ENCODE peak calls at places on chromosomes 2 and 18, in nine cellular contexts. M is AG09309, B is cardiac fibroblast, C is frontal cortex, H is SW 1271, K is psoas muscle, V is astrocyte of the cerebellum, A is body of pancreas, G is fibroblast of gingiva. D is an unnamed sample.

GRCh38 chr2:29803541-29803940 is 117.8 kb downstream of the ALK start:
- DNase-seq in V (no peak), A (no peak), K (no peak), G (no peak), B (no peak), C (no peak), H (no peak), M (no peak), D (no peak)

GRCh38 chr2:67997528-67998267 is 65.1 kb downstream of the C1D start:
- DNase-seq in M (peak), B (peak), G (no peak), K (no peak), C (no peak), V (no peak), A (no peak), H (peak), D (peak)

GRCh38 chr2:176188969-176189665 is 649 bp downstream of the HOXD1 start:
- DNase-seq in G (no peak), C (no peak), B (no peak), K (no peak), H (no peak), M (no peak), A (no peak), V (no peak), D (no peak)

GRCh38 chr2:216299588-216299987 is 72.7 kb downstream of the MARCHF4 start:
- DNase-seq in G (peak), V (no peak), K (no peak), A (no peak), B (peak), H (no peak), C (no peak), M (no peak), D (peak)

GRCh38 chr2:39667142-39667880 is 1.6 kb downstream of the TMEM178A start:
- DNase-seq in V (no peak), B (no peak), C (no peak), M (no peak), G (no peak), K (no peak), H (no peak), A (no peak), D (no peak)

GRCh38 chr2:2542966-2543555 is 212.0 kb upstream of the MYT1L start:
- DNase-seq in V (no peak), K (no peak), A (no peak), G (no peak), B (no peak), C (no peak), M (no peak), H (no peak), D (no peak)

GRCh38 chr18:71849407-71849806 is 694.7 kb downstream of the CBLN2 start:
- DNase-seq in C (no peak), V (no peak), K (peak), H (no peak), A (no peak), M (no peak), B (no peak), G (no peak), D (no peak)

GRCh38 chr18:63271881-63272299 is 47.7 kb downstream of the BCL2 start:
- DNase-seq in C (no peak), K (peak), M (no peak), G (no peak), A (peak), V (no peak), H (no peak), B (no peak), D (no peak)

GRCh38 chr2:25585189-25585588 is 88.2 kb downstream of the DTNB start:
- DNase-seq in M (no peak), A (no peak), C (no peak), V (no peak), G (no peak), B (no peak), H (no peak), K (no peak), D (no peak)

GRCh38 chr2:168097431-168097830 is 150.0 kb downstream of the STK39 start:
- DNase-seq in A (no peak), M (no peak), H (no peak), V (no peak), B (no peak), G (no peak), K (no peak), C (no peak), D (no peak)

GRCh38 chr18:63070750-63071502 is 248.6 kb downstream of the BCL2 start:
- DNase-seq in K (no peak), B (no peak), M (no peak), V (no peak), G (no peak), H (no peak), A (no peak), C (no peak), D (no peak)

GRCh38 chr18:10559566-10560456 is 34.0 kb downstream of the NAPG start:
- DNase-seq in H (no peak), C (no peak), M (no peak), G (no peak), B (no peak), K (no peak), A (no peak), V (no peak), D (no peak)

GRCh38 chr18:49024408-49024807 is 73.6 kb upstream of the SMAD7 start:
- DNase-seq in C (no peak), V (no peak), H (no peak), K (peak), M (no peak), A (no peak), G (no peak), B (no peak), D (no peak)

GRCh38 chr2:20165677-20166509 is 59.0 kb downstream of the SDC1 start:
- DNase-seq in G (no peak), B (no peak), K (no peak), M (no peak), H (no peak), C (no peak), V (no peak), A (no peak), D (no peak)

GRCh38 chr18:8051388-8051787 is 484.3 kb downstream of the PTPRM start:
- DNase-seq in K (no peak), V (no peak), A (no peak), G (no peak), M (no peak), H (no peak), C (no peak), B (peak), D (no peak)

GRCh38 chr2:52396836-52397235 is 1364.9 kb upstream of the NRXN1 start:
- DNase-seq in B (peak), M (no peak), V (no peak), H (no peak), C (no peak), K (no peak), G (no peak), A (no peak), D (no peak)

GRCh38 chr2:66578067-66578852 is 143.3 kb downstream of the MEIS1 start:
- DNase-seq in H (no peak), C (no peak), K (peak), G (no peak), B (no peak), V (no peak), A (peak), M (no peak), D (peak)

GRCh38 chr2:12556762-12557161 is 160.0 kb upstream of the TRIB2 start:
- DNase-seq in C (no peak), V (no peak), A (no peak), G (peak), K (no peak), M (peak), B (peak), H (no peak), D (peak)

GRCh38 chr2:5482929-5483331 is 209.3 kb upstream of the SOX11 start:
- DNase-seq in K (no peak), V (peak), H (no peak), A (no peak), G (no peak), B (no peak), M (no peak), C (no peak), D (no peak)

GRCh38 chr2:11560806-11561205 is 27.0 kb downstream of the GREB1 start:
- DNase-seq in A (no peak), V (no peak), B (no peak), K (no peak), C (no peak), G (no peak), H (no peak), M (no peak), D (no peak)

GRCh38 chr2:38598991-38599295 is 3.8 kb downstream of the HNRNPLL start:
- DNase-seq in V (no peak), B (peak), K (no peak), A (no peak), G (peak), C (no peak), H (no peak), M (no peak), D (peak)